ENCODE peak calls at places on chromosomes 2 and 18, in six cellular contexts. One of them, this sample, is unnamed.

GRCh38 chr2:168050377-168050776 is 197.0 kb downstream of the STK39 start:
- DNase-seq in activated effector memory CD4-positive, alpha-beta T cell treated with Interleukin-2 at 50 U/mL for 16 hours: no peak
- DNase-seq in NCI-H2081: no peak
- DNase-seq in amniotic stem cell: no peak
- DNase-seq in HL-60: no peak
- DNase-seq in DMS79 treated with DMSO at 0.1 percent for 48 hours: no peak
- DNase-seq in this sample: no peak

GRCh38 chr2:197088694-197089093 is 162.2 kb upstream of the PGAP1 start:
- DNase-seq in NCI-H2081: no peak
- DNase-seq in HL-60: no peak
- DNase-seq in amniotic stem cell: no peak
- DNase-seq in DMS79 treated with DMSO at 0.1 percent for 48 hours: no peak
- DNase-seq in activated effector memory CD4-positive, alpha-beta T cell treated with Interleukin-2 at 50 U/mL for 16 hours: no peak
- DNase-seq in this sample: no peak

GRCh38 chr2:15714002-15714401 is 122.3 kb downstream of the DDX1 start:
- DNase-seq in activated effector memory CD4-positive, alpha-beta T cell treated with Interleukin-2 at 50 U/mL for 16 hours: no peak
- DNase-seq in NCI-H2081: no peak
- DNase-seq in amniotic stem cell: no peak
- DNase-seq in DMS79 treated with DMSO at 0.1 percent for 48 hours: no peak
- DNase-seq in HL-60: no peak
- DNase-seq in this sample: no peak

GRCh38 chr2:226124548-226125011 is 675.0 kb downstream of the IRS1 start:
- DNase-seq in HL-60: no peak
- DNase-seq in NCI-H2081: no peak
- DNase-seq in amniotic stem cell: no peak
- DNase-seq in DMS79 treated with DMSO at 0.1 percent for 48 hours: no peak
- DNase-seq in activated effector memory CD4-positive, alpha-beta T cell treated with Interleukin-2 at 50 U/mL for 16 hours: no peak
- DNase-seq in this sample: no peak

GRCh38 chr2:150214626-150215025 is 272.8 kb downstream of the RND3 start:
- DNase-seq in amniotic stem cell: no peak
- DNase-seq in activated effector memory CD4-positive, alpha-beta T cell treated with Interleukin-2 at 50 U/mL for 16 hours: no peak
- DNase-seq in NCI-H2081: no peak
- DNase-seq in HL-60: no peak
- DNase-seq in DMS79 treated with DMSO at 0.1 percent for 48 hours: no peak
- DNase-seq in this sample: no peak

GRCh38 chr2:232588680-232589585 is 38.4 kb downstream of the EIF4E2 start:
- DNase-seq in DMS79 treated with DMSO at 0.1 percent for 48 hours: no peak
- DNase-seq in activated effector memory CD4-positive, alpha-beta T cell treated with Interleukin-2 at 50 U/mL for 16 hours: no peak
- DNase-seq in amniotic stem cell: peak
- DNase-seq in NCI-H2081: peak
- DNase-seq in HL-60: no peak
- DNase-seq in this sample: no peak

GRCh38 chr18:49560277-49561126 is 1.4 kb upstream of the LIPG start:
- DNase-seq in NCI-H2081: no peak
- DNase-seq in HL-60: no peak
- DNase-seq in activated effector memory CD4-positive, alpha-beta T cell treated with Interleukin-2 at 50 U/mL for 16 hours: no peak
- DNase-seq in amniotic stem cell: no peak
- DNase-seq in DMS79 treated with DMSO at 0.1 percent for 48 hours: peak
- DNase-seq in this sample: peak

GRCh38 chr2:156986339-156986988 is 271.0 kb upstream of the GALNT5 start:
- DNase-seq in DMS79 treated with DMSO at 0.1 percent for 48 hours: no peak
- DNase-seq in activated effector memory CD4-positive, alpha-beta T cell treated with Interleukin-2 at 50 U/mL for 16 hours: no peak
- DNase-seq in HL-60: no peak
- DNase-seq in NCI-H2081: no peak
- DNase-seq in amniotic stem cell: no peak
- DNase-seq in this sample: no peak

GRCh38 chr2:227033471-227034148 is 130.4 kb downstream of the COL4A4 start:
- DNase-seq in HL-60: peak
- DNase-seq in NCI-H2081: peak
- DNase-seq in DMS79 treated with DMSO at 0.1 percent for 48 hours: no peak
- DNase-seq in amniotic stem cell: peak
- DNase-seq in activated effector memory CD4-positive, alpha-beta T cell treated with Interleukin-2 at 50 U/mL for 16 hours: no peak
- DNase-seq in this sample: no peak

GRCh38 chr2:44245068-44245861 is 30.0 kb upstream of the SLC3A1 start:
- DNase-seq in HL-60: peak
- DNase-seq in activated effector memory CD4-positive, alpha-beta T cell treated with Interleukin-2 at 50 U/mL for 16 hours: no peak
- DNase-seq in amniotic stem cell: no peak
- DNase-seq in NCI-H2081: no peak
- DNase-seq in DMS79 treated with DMSO at 0.1 percent for 48 hours: peak
- DNase-seq in this sample: peak

GRCh38 chr18:12290086-12290485 is 18.0 kb upstream of the TUBB6 start:
- DNase-seq in activated effector memory CD4-positive, alpha-beta T cell treated with Interleukin-2 at 50 U/mL for 16 hours: no peak
- DNase-seq in DMS79 treated with DMSO at 0.1 percent for 48 hours: no peak
- DNase-seq in amniotic stem cell: no peak
- DNase-seq in NCI-H2081: no peak
- DNase-seq in HL-60: no peak
- DNase-seq in this sample: no peak

GRCh38 chr2:181656450-181657261 is at the start of gene CERKL:
- DNase-seq in amniotic stem cell: no peak
- DNase-seq in DMS79 treated with DMSO at 0.1 percent for 48 hours: peak
- DNase-seq in HL-60: no peak
- DNase-seq in activated effector memory CD4-positive, alpha-beta T cell treated with Interleukin-2 at 50 U/mL for 16 hours: no peak
- DNase-seq in NCI-H2081: no peak
- DNase-seq in this sample: no peak

GRCh38 chr2:9699139-9699823 is 68.5 kb upstream of the YWHAQ start:
- DNase-seq in NCI-H2081: no peak
- DNase-seq in amniotic stem cell: peak
- DNase-seq in HL-60: no peak
- DNase-seq in activated effector memory CD4-positive, alpha-beta T cell treated with Interleukin-2 at 50 U/mL for 16 hours: no peak
- DNase-seq in DMS79 treated with DMSO at 0.1 percent for 48 hours: no peak
- DNase-seq in this sample: no peak

GRCh38 chr2:70328921-70329561 is 27.2 kb upstream of the FAM136A start:
- DNase-seq in amniotic stem cell: no peak
- DNase-seq in NCI-H2081: peak
- DNase-seq in DMS79 treated with DMSO at 0.1 percent for 48 hours: peak
- DNase-seq in HL-60: no peak
- DNase-seq in activated effector memory CD4-positive, alpha-beta T cell treated with Interleukin-2 at 50 U/mL for 16 hours: no peak
- DNase-seq in this sample: no peak

GRCh38 chr2:28449489-28450395 is 46.1 kb upstream of the PLB1 start:
- DNase-seq in amniotic stem cell: no peak
- DNase-seq in NCI-H2081: no peak
- DNase-seq in activated effector memory CD4-positive, alpha-beta T cell treated with Interleukin-2 at 50 U/mL for 16 hours: peak
- DNase-seq in HL-60: no peak
- DNase-seq in DMS79 treated with DMSO at 0.1 percent for 48 hours: no peak
- DNase-seq in this sample: no peak

This sample was measured in NCI-H2107.